ENCODE peak calls at places on chromosomes 3 and 15, in nine cellular contexts. O is retina; V is GM04504; T is activated CD4-positive, alpha-beta T cell treated with anti-CD3 and anti-CD28 coated beads, Interleukin-2, amount 50 U/mL, for 48 hours; L is choroid plexus epithelial cell; M is IMR-90; P is activated effector memory CD4-positive, alpha-beta T cell treated with anti-CD3 and anti-CD28 coated beads, Interleukin-2, amount 50 U/mL, for 16 hours; W is NCI-H774; J is dermis blood vessel endothelial cell. Z is an unnamed sample.

GRCh38 chr3:30286007-30286669 is 320.3 kb upstream of the TGFBR2 start:
- DNase-seq in M (peak), V (peak), J (peak), W (peak), O (no peak), P (no peak), L (peak), T (peak), Z (peak)

GRCh38 chr15:32683231-32683630 is 34.6 kb upstream of the GREM1 start:
- DNase-seq in T (no peak), V (no peak), P (no peak), M (no peak), O (no peak), W (no peak), J (no peak), L (no peak), Z (no peak)

GRCh38 chr3:157204431-157204830 is 44.5 kb upstream of the CCNL1 start:
- DNase-seq in T (no peak), M (peak), P (no peak), J (peak), V (peak), O (no peak), W (peak), L (peak), Z (peak)

GRCh38 chr3:72907131-72907697 is 19.4 kb downstream of the GXYLT2 start:
- DNase-seq in P (no peak), L (peak), W (no peak), O (no peak), M (peak), V (peak), T (no peak), J (no peak), Z (peak)

GRCh38 chr3:183178833-183179549 is 16.5 kb upstream of the LAMP3 start:
- DNase-seq in T (peak), M (no peak), O (peak), P (peak), L (peak), V (no peak), W (no peak), J (peak), Z (peak)

GRCh38 chr3:153232737-153233330 is 70.8 kb downstream of the RAP2B start:
- DNase-seq in J (peak), W (no peak), M (peak), L (peak), O (no peak), V (no peak), P (no peak), T (no peak), Z (no peak)

GRCh38 chr3:15606434-15606891 is 4.9 kb downstream of the BTD start:
- DNase-seq in T (no peak), M (no peak), P (no peak), J (peak), O (no peak), L (peak), V (no peak), W (no peak), Z (peak)

GRCh38 chr15:38660726-38661125 is 96.1 kb upstream of the RASGRP1 start:
- DNase-seq in P (peak), T (no peak), O (no peak), J (no peak), L (no peak), W (no peak), V (no peak), M (no peak), Z (no peak)

GRCh38 chr3:178336336-178336735 is 199.9 kb upstream of the KCNMB2 start:
- DNase-seq in O (no peak), M (no peak), L (no peak), W (no peak), T (no peak), P (no peak), V (no peak), J (no peak), Z (no peak)

GRCh38 chr3:27521179-27521871 is 37.1 kb upstream of the SLC4A7 start:
- DNase-seq in L (peak), O (no peak), J (no peak), T (no peak), V (peak), M (peak), P (no peak), W (no peak), Z (no peak)

GRCh38 chr3:99697250-99697649 is 58.9 kb downstream of the COL8A1 start:
- DNase-seq in L (no peak), T (no peak), W (no peak), V (no peak), J (no peak), O (no peak), P (no peak), M (no peak), Z (no peak)

GRCh38 chr3:6860911-6861330 is at the start of gene GRM7:
- DNase-seq in T (no peak), O (no peak), W (no peak), M (no peak), J (no peak), P (no peak), L (no peak), V (no peak), Z (peak)

GRCh38 chr3:146517684-146518435 is 26.5 kb downstream of the PLSCR1 start:
- DNase-seq in M (no peak), P (no peak), J (no peak), V (no peak), T (no peak), W (peak), O (no peak), L (no peak), Z (no peak)

GRCh38 chr15:74785716-74786032 is 3.8 kb downstream of the CSK start:
- DNase-seq in L (no peak), V (no peak), P (peak), J (no peak), T (no peak), M (no peak), W (no peak), O (no peak), Z (no peak)

GRCh38 chr3:17974206-17974841 is 231.9 kb upstream of the TBC1D5 start:
- DNase-seq in T (no peak), M (peak), O (no peak), P (no peak), J (no peak), V (no peak), L (peak), W (no peak), Z (peak)

GRCh38 chr15:45314960-45315359 is 62.9 kb downstream of the SLC28A2 start:
- DNase-seq in T (no peak), L (peak), V (no peak), P (no peak), M (peak), W (no peak), O (no peak), J (peak), Z (peak)

GRCh38 chr3:4680227-4680691 is 187.1 kb downstream of the ITPR1 start:
- DNase-seq in W (no peak), V (no peak), O (no peak), L (no peak), M (peak), J (no peak), T (no peak), P (no peak), Z (peak)

GRCh38 chr3:40237892-40238571 is 71.5 kb upstream of the EIF1B start:
- DNase-seq in V (no peak), W (no peak), O (peak), M (peak), P (no peak), T (no peak), L (peak), J (no peak), Z (peak)

GRCh38 chr3:50275996-50276761 is 2.7 kb upstream of the LSMEM2 start:
- DNase-seq in J (no peak), O (no peak), P (peak), T (no peak), V (no peak), M (no peak), L (no peak), W (no peak), Z (peak)

GRCh38 chr15:33064878-33065277 is 129.6 kb downstream of the FMN1 start:
- DNase-seq in J (no peak), V (peak), O (no peak), P (no peak), T (no peak), L (peak), M (peak), W (no peak), Z (no peak)

GRCh38 chr15:83657549-83657948 is 3.6 kb downstream of the ADAMTSL3 start:
- DNase-seq in J (no peak), V (no peak), T (no peak), P (no peak), O (no peak), W (no peak), M (no peak), L (peak), Z (peak)

GRCh38 chr3:9779721-9780450 is 10.1 kb upstream of the CAMK1 start:
- DNase-seq in L (no peak), V (no peak), T (peak), P (peak), J (no peak), M (no peak), O (no peak), W (no peak), Z (no peak)

Z was measured in left kidney.